ENCODE peak calls at places on chromosomes 13 and 19, in seven cellular contexts. One of them, this sample, is unnamed.

GRCh38 chr13:94987869-94988268 is 275.5 kb upstream of the SOX21 start:
- DNase-seq in amniotic epithelial cell: peak; percentile 2
- DNase-seq in amniotic stem cell: no peak
- DNase-seq in ACHN: no peak
- DNase-seq in EH: peak; percentile 19
- DNase-seq in activated naive CD4-positive, alpha-beta T cell treated with Interleukin-2 at 50 U/mL for 16 hours: no peak
- DNase-seq in RPMI7951: no peak
- DNase-seq in this sample: peak; percentile 25

GRCh38 chr19:932647-933552 is 7.1 kb downstream of the ARID3A start:
- DNase-seq in amniotic epithelial cell: peak; percentile 91
- DNase-seq in amniotic stem cell: peak; percentile 90
- DNase-seq in ACHN: no peak
- DNase-seq in EH: peak; percentile 97
- DNase-seq in activated naive CD4-positive, alpha-beta T cell treated with Interleukin-2 at 50 U/mL for 16 hours: no peak
- DNase-seq in RPMI7951: peak; percentile 98
- DNase-seq in this sample: peak; percentile 94

GRCh38 chr19:56314018-56314583 is 538 bp downstream of the ZSCAN5A start:
- DNase-seq in amniotic epithelial cell: no peak
- DNase-seq in amniotic stem cell: no peak
- DNase-seq in ACHN: no peak
- DNase-seq in EH: no peak
- DNase-seq in activated naive CD4-positive, alpha-beta T cell treated with Interleukin-2 at 50 U/mL for 16 hours: no peak
- DNase-seq in RPMI7951: no peak
- DNase-seq in this sample: peak; percentile 96

GRCh38 chr19:13091400-13092161 is 11.1 kb downstream of the LYL1 start:
- DNase-seq in amniotic epithelial cell: peak; percentile 69
- DNase-seq in amniotic stem cell: no peak
- DNase-seq in ACHN: no peak
- DNase-seq in EH: peak; percentile 82
- DNase-seq in activated naive CD4-positive, alpha-beta T cell treated with Interleukin-2 at 50 U/mL for 16 hours: no peak
- DNase-seq in RPMI7951: no peak
- DNase-seq in this sample: peak; percentile 43

GRCh38 chr19:46351241-46352041 is 4.6 kb downstream of the PPP5C start:
- DNase-seq in amniotic epithelial cell: peak; percentile 46
- DNase-seq in amniotic stem cell: no peak
- DNase-seq in ACHN: no peak
- DNase-seq in EH: peak; percentile 82
- DNase-seq in activated naive CD4-positive, alpha-beta T cell treated with Interleukin-2 at 50 U/mL for 16 hours: peak; percentile 8
- DNase-seq in RPMI7951: peak; percentile 15
- DNase-seq in this sample: peak; percentile 47

GRCh38 chr13:59111711-59112110 is 1052.0 kb downstream of the DIAPH3 start:
- DNase-seq in amniotic epithelial cell: peak; percentile 92
- DNase-seq in amniotic stem cell: no peak
- DNase-seq in ACHN: peak; percentile 44
- DNase-seq in EH: peak; percentile 73
- DNase-seq in activated naive CD4-positive, alpha-beta T cell treated with Interleukin-2 at 50 U/mL for 16 hours: no peak
- DNase-seq in RPMI7951: peak; percentile 41
- DNase-seq in this sample: peak; percentile 54

GRCh38 chr19:1998712-1999708 is 16.5 kb downstream of the BTBD2 start:
- DNase-seq in amniotic epithelial cell: no peak
- DNase-seq in amniotic stem cell: no peak
- DNase-seq in ACHN: no peak
- DNase-seq in EH: no peak
- DNase-seq in activated naive CD4-positive, alpha-beta T cell treated with Interleukin-2 at 50 U/mL for 16 hours: no peak
- DNase-seq in RPMI7951: no peak
- DNase-seq in this sample: no peak

GRCh38 chr19:31938675-31939074 is 406.7 kb upstream of the ZNF507 start:
- DNase-seq in amniotic epithelial cell: no peak
- DNase-seq in amniotic stem cell: no peak
- DNase-seq in ACHN: no peak
- DNase-seq in EH: no peak
- DNase-seq in activated naive CD4-positive, alpha-beta T cell treated with Interleukin-2 at 50 U/mL for 16 hours: no peak
- DNase-seq in RPMI7951: no peak
- DNase-seq in this sample: peak; percentile 6

GRCh38 chr19:31451686-31452325 is 102.6 kb upstream of the TSHZ3 start:
- DNase-seq in amniotic epithelial cell: peak; percentile 21
- DNase-seq in amniotic stem cell: no peak
- DNase-seq in ACHN: no peak
- DNase-seq in EH: peak; percentile 24
- DNase-seq in activated naive CD4-positive, alpha-beta T cell treated with Interleukin-2 at 50 U/mL for 16 hours: no peak
- DNase-seq in RPMI7951: peak; percentile 72
- DNase-seq in this sample: no peak

GRCh38 chr19:10228925-10229324 is 2.2 kb downstream of the S1PR2 start:
- DNase-seq in amniotic epithelial cell: no peak
- DNase-seq in amniotic stem cell: no peak
- DNase-seq in ACHN: peak; percentile 37
- DNase-seq in EH: peak; percentile 49
- DNase-seq in activated naive CD4-positive, alpha-beta T cell treated with Interleukin-2 at 50 U/mL for 16 hours: peak; percentile 31
- DNase-seq in RPMI7951: peak; percentile 40
- DNase-seq in this sample: no peak

GRCh38 chr19:5961969-5962945 is 15.7 kb downstream of the RANBP3 start:
- DNase-seq in amniotic epithelial cell: peak; percentile 64
- DNase-seq in amniotic stem cell: no peak
- DNase-seq in ACHN: no peak
- DNase-seq in EH: peak; percentile 53
- DNase-seq in activated naive CD4-positive, alpha-beta T cell treated with Interleukin-2 at 50 U/mL for 16 hours: peak; percentile 60
- DNase-seq in RPMI7951: no peak
- DNase-seq in this sample: peak; percentile 56

GRCh38 chr13:51419015-51419636 is 33.7 kb downstream of the INTS6 start:
- DNase-seq in amniotic epithelial cell: no peak
- DNase-seq in amniotic stem cell: no peak
- DNase-seq in ACHN: no peak
- DNase-seq in EH: no peak
- DNase-seq in activated naive CD4-positive, alpha-beta T cell treated with Interleukin-2 at 50 U/mL for 16 hours: no peak
- DNase-seq in RPMI7951: no peak
- DNase-seq in this sample: no peak

GRCh38 chr13:27283906-27284523 is 13.4 kb downstream of the RASL11A start:
- DNase-seq in amniotic epithelial cell: peak; percentile 20
- DNase-seq in amniotic stem cell: no peak
- DNase-seq in ACHN: peak; percentile 41
- DNase-seq in EH: peak; percentile 66
- DNase-seq in activated naive CD4-positive, alpha-beta T cell treated with Interleukin-2 at 50 U/mL for 16 hours: peak; percentile 8
- DNase-seq in RPMI7951: peak; percentile 32
- DNase-seq in this sample: peak; percentile 13

GRCh38 chr13:114108894-114109293 is 23.5 kb downstream of the RASA3 start:
- DNase-seq in amniotic epithelial cell: no peak
- DNase-seq in amniotic stem cell: no peak
- DNase-seq in ACHN: no peak
- DNase-seq in EH: no peak
- DNase-seq in activated naive CD4-positive, alpha-beta T cell treated with Interleukin-2 at 50 U/mL for 16 hours: no peak
- DNase-seq in RPMI7951: no peak
- DNase-seq in this sample: no peak

GRCh38 chr13:110282316-110282841 is 24.6 kb downstream of the COL4A1 start:
- DNase-seq in amniotic epithelial cell: no peak
- DNase-seq in amniotic stem cell: no peak
- DNase-seq in ACHN: no peak
- DNase-seq in EH: no peak
- DNase-seq in activated naive CD4-positive, alpha-beta T cell treated with Interleukin-2 at 50 U/mL for 16 hours: no peak
- DNase-seq in RPMI7951: no peak
- DNase-seq in this sample: no peak

GRCh38 chr19:31356587-31357314 is 7.5 kb upstream of the TSHZ3 start:
- DNase-seq in amniotic epithelial cell: no peak
- DNase-seq in amniotic stem cell: no peak
- DNase-seq in ACHN: no peak
- DNase-seq in EH: no peak
- DNase-seq in activated naive CD4-positive, alpha-beta T cell treated with Interleukin-2 at 50 U/mL for 16 hours: peak; percentile 67
- DNase-seq in RPMI7951: peak; percentile 59
- DNase-seq in this sample: no peak

GRCh38 chr19:32415246-32415645 is 9.7 kb downstream of the DPY19L3 start:
- DNase-seq in amniotic epithelial cell: no peak
- DNase-seq in amniotic stem cell: no peak
- DNase-seq in ACHN: no peak
- DNase-seq in EH: peak; percentile 6
- DNase-seq in activated naive CD4-positive, alpha-beta T cell treated with Interleukin-2 at 50 U/mL for 16 hours: no peak
- DNase-seq in RPMI7951: no peak
- DNase-seq in this sample: no peak

GRCh38 chr19:39413269-39413902 is 917 bp downstream of the PLEKHG2 start:
- DNase-seq in amniotic epithelial cell: no peak
- DNase-seq in amniotic stem cell: no peak
- DNase-seq in ACHN: no peak
- DNase-seq in EH: peak; percentile 64
- DNase-seq in activated naive CD4-positive, alpha-beta T cell treated with Interleukin-2 at 50 U/mL for 16 hours: peak; percentile 31
- DNase-seq in RPMI7951: peak; percentile 49
- DNase-seq in this sample: peak; percentile 31

GRCh38 chr13:66716502-66716901 is 513.6 kb downstream of the PCDH9 start:
- DNase-seq in amniotic epithelial cell: no peak
- DNase-seq in amniotic stem cell: no peak
- DNase-seq in ACHN: no peak
- DNase-seq in EH: no peak
- DNase-seq in activated naive CD4-positive, alpha-beta T cell treated with Interleukin-2 at 50 U/mL for 16 hours: no peak
- DNase-seq in RPMI7951: no peak
- DNase-seq in this sample: no peak

GRCh38 chr13:66344770-66345367 is 885.3 kb downstream of the PCDH9 start:
- DNase-seq in amniotic epithelial cell: no peak
- DNase-seq in amniotic stem cell: no peak
- DNase-seq in ACHN: no peak
- DNase-seq in EH: no peak
- DNase-seq in activated naive CD4-positive, alpha-beta T cell treated with Interleukin-2 at 50 U/mL for 16 hours: no peak
- DNase-seq in RPMI7951: peak; percentile 0
- DNase-seq in this sample: no peak

GRCh38 chr13:103694471-103694870 is 628.3 kb upstream of the SLC10A2 start:
- DNase-seq in amniotic epithelial cell: no peak
- DNase-seq in amniotic stem cell: no peak
- DNase-seq in ACHN: no peak
- DNase-seq in EH: no peak
- DNase-seq in activated naive CD4-positive, alpha-beta T cell treated with Interleukin-2 at 50 U/mL for 16 hours: no peak
- DNase-seq in RPMI7951: no peak
- DNase-seq in this sample: no peak

This sample was measured in A172.